ENCODE peak calls at places on chromosomes 4 and X, in six cellular contexts. One of them, this sample, is unnamed.

GRCh38 chr4:174262624-174263444 is 20.6 kb downstream of the FBXO8 start:
- DNase-seq in left lung: no peak
- DNase-seq in stomach: no peak
- DNase-seq in CD4-positive, CD25-positive, alpha-beta regulatory T cell: no peak
- DNase-seq in psoas muscle: no peak
- DNase-seq in Karpas-422: no peak
- DNase-seq in this sample: no peak

GRCh38 chr4:147287588-147287890 is 193.4 kb upstream of the EDNRA start:
- DNase-seq in CD4-positive, CD25-positive, alpha-beta regulatory T cell: no peak
- DNase-seq in psoas muscle: no peak
- DNase-seq in Karpas-422: no peak
- DNase-seq in left lung: no peak
- DNase-seq in stomach: no peak
- DNase-seq in this sample: no peak

GRCh38 chr4:37726666-37727065 is 40.5 kb upstream of the RELL1 start:
- DNase-seq in CD4-positive, CD25-positive, alpha-beta regulatory T cell: no peak
- DNase-seq in stomach: no peak
- DNase-seq in left lung: no peak
- DNase-seq in Karpas-422: no peak
- DNase-seq in psoas muscle: no peak
- DNase-seq in this sample: no peak

GRCh38 chrX:148309413-148309812 is 191.0 kb upstream of the AFF2 start:
- DNase-seq in CD4-positive, CD25-positive, alpha-beta regulatory T cell: no peak
- DNase-seq in left lung: no peak
- DNase-seq in stomach: no peak
- DNase-seq in Karpas-422: no peak
- DNase-seq in psoas muscle: no peak
- DNase-seq in this sample: no peak

GRCh38 chr4:110396963-110397362 is 79.0 kb upstream of the ENPEP start:
- DNase-seq in stomach: no peak
- DNase-seq in Karpas-422: no peak
- DNase-seq in left lung: no peak
- DNase-seq in psoas muscle: no peak
- DNase-seq in CD4-positive, CD25-positive, alpha-beta regulatory T cell: no peak
- DNase-seq in this sample: no peak

GRCh38 chrX:21658152-21658737 is at the start of gene KLHL34:
- DNase-seq in Karpas-422: no peak
- DNase-seq in CD4-positive, CD25-positive, alpha-beta regulatory T cell: no peak
- DNase-seq in left lung: no peak
- DNase-seq in psoas muscle: peak; percentile 88
- DNase-seq in stomach: no peak
- DNase-seq in this sample: no peak

GRCh38 chr4:107931775-107932321 is 499 bp downstream of the CYP2U1 start:
- DNase-seq in stomach: no peak
- DNase-seq in psoas muscle: no peak
- DNase-seq in left lung: peak; percentile 43
- DNase-seq in Karpas-422: peak; percentile 57
- DNase-seq in CD4-positive, CD25-positive, alpha-beta regulatory T cell: peak; percentile 24
- DNase-seq in this sample: peak; percentile 1

GRCh38 chrX:74179071-74179470 is 124.9 kb upstream of the ZCCHC13 start:
- DNase-seq in left lung: no peak
- DNase-seq in psoas muscle: no peak
- DNase-seq in stomach: no peak
- DNase-seq in Karpas-422: no peak
- DNase-seq in CD4-positive, CD25-positive, alpha-beta regulatory T cell: no peak
- DNase-seq in this sample: no peak

GRCh38 chr4:176187610-176188009 is 7.8 kb downstream of the SPATA4 start:
- DNase-seq in stomach: no peak
- DNase-seq in left lung: no peak
- DNase-seq in Karpas-422: no peak
- DNase-seq in psoas muscle: no peak
- DNase-seq in CD4-positive, CD25-positive, alpha-beta regulatory T cell: no peak
- DNase-seq in this sample: no peak

GRCh38 chr4:177339794-177340374 is 30.2 kb downstream of the NEIL3 start:
- DNase-seq in CD4-positive, CD25-positive, alpha-beta regulatory T cell: peak; percentile 64
- DNase-seq in stomach: no peak
- DNase-seq in Karpas-422: peak; percentile 62
- DNase-seq in left lung: no peak
- DNase-seq in psoas muscle: no peak
- DNase-seq in this sample: no peak

GRCh38 chrX:23062359-23062758 is 62.6 kb downstream of the DDX53 start:
- DNase-seq in psoas muscle: no peak
- DNase-seq in Karpas-422: peak; percentile 43
- DNase-seq in stomach: no peak
- DNase-seq in CD4-positive, CD25-positive, alpha-beta regulatory T cell: no peak
- DNase-seq in left lung: no peak
- DNase-seq in this sample: no peak

GRCh38 chrX:15816886-15817285 is 26.6 kb downstream of the ZRSR2 start:
- DNase-seq in stomach: no peak
- DNase-seq in left lung: no peak
- DNase-seq in psoas muscle: no peak
- DNase-seq in Karpas-422: no peak
- DNase-seq in CD4-positive, CD25-positive, alpha-beta regulatory T cell: peak; percentile 21
- DNase-seq in this sample: no peak

GRCh38 chr4:89489338-89489771 is 181.8 kb upstream of the GPRIN3 start:
- DNase-seq in psoas muscle: peak; percentile 34
- DNase-seq in left lung: no peak
- DNase-seq in Karpas-422: no peak
- DNase-seq in stomach: no peak
- DNase-seq in CD4-positive, CD25-positive, alpha-beta regulatory T cell: no peak
- DNase-seq in this sample: no peak

DNA sequence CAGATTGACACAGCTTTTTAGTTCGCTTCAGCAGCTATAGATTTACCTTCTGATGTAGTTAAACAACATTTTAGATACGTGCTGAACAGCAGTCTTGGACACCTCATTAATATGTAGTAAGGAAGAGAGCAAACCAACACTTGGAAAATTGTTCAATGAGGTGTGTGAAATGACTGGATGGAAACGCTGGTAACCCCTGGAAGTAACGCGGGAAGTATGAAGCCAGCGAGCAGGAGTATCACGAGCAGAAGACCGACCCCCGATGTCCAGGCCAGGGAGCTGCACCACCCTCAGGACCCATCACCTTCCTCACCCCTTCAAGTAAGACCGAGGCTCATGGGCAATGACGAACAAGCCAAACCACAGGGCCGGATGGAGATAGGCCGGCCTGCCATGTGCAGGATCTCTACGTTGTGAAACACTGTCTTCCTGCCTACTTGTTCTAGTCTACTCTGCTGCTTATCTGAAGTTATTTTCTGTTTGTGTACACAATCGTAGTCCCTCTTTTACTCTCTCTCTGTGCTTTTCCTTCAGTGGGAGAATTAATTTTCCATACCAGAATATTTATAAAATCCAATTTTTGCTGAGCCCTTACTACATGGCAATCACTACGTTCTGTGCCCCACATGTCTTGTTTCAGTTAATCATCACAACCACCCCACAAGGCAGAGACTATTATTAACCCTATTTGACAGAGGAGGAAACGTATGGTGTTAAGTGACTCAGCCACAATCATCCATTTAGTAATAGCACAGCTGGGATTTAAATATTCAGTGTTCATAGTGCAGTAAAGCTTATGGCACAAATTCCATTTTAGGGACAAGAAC is 221.7 kb downstream of the APBB2 start:
- DNase-seq in psoas muscle: no peak
- DNase-seq in left lung: no peak
- DNase-seq in stomach: no peak
- DNase-seq in CD4-positive, CD25-positive, alpha-beta regulatory T cell: no peak
- DNase-seq in Karpas-422: no peak
- DNase-seq in this sample: no peak
- H3K4me3 ChIP-seq in psoas muscle: no peak overlapping the region
- H3K4me3 ChIP-seq in left lung: no peak overlapping the region
- H3K4me3 ChIP-seq in stomach: no peak overlapping the region
- H3K4me3 ChIP-seq in CD4-positive, CD25-positive, alpha-beta regulatory T cell: no peak overlapping the region
- H3K4me3 ChIP-seq in Karpas-422: no peak overlapping the region
- H3K4me3 ChIP-seq in this sample: no peak overlapping the region

DNA sequence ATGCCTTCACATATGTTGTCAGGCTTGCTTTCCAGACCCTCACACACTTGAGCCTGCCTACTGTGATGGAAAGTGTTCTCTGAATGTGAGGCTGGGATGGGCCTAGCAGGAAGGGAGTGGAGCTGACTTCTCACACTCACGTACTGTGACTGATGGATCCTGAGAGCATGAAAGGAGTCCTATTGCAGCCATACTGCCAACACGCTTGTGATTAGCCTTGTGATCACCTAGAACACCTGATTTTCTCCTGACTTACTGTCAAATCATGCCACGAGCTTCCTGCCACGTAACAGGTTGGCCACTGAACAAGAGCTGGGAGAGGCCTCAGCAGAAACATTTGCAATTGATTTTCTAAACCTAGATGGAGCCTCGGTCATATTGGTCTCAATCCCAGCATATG is 49.9 kb downstream of the ACOX3 start:
- DNase-seq in left lung: no peak
- DNase-seq in CD4-positive, CD25-positive, alpha-beta regulatory T cell: no peak
- DNase-seq in stomach: no peak
- DNase-seq in Karpas-422: no peak
- DNase-seq in psoas muscle: no peak
- DNase-seq in this sample: no peak
- H3K4me1 ChIP-seq in left lung: peaks cover 17% of the 10 kb centered on the region
- H3K4me1 ChIP-seq in CD4-positive, CD25-positive, alpha-beta regulatory T cell: peaks cover 5% of the 10 kb centered on the region
- H3K4me1 ChIP-seq in stomach: peaks cover 38% of the 10 kb centered on the region
- H3K4me1 ChIP-seq in Karpas-422: peaks cover 13% of the 10 kb centered on the region
- H3K4me1 ChIP-seq in psoas muscle: peaks cover 39% of the 10 kb centered on the region
- H3K4me1 ChIP-seq in this sample: no peaks in the 10 kb centered on the region

GRCh38 chr4:61200195-61200990 is at the start of gene ADGRL3:
- DNase-seq in CD4-positive, CD25-positive, alpha-beta regulatory T cell: no peak
- DNase-seq in left lung: peak; percentile 32
- DNase-seq in psoas muscle: peak; percentile 41
- DNase-seq in Karpas-422: no peak
- DNase-seq in stomach: no peak
- DNase-seq in this sample: no peak

GRCh38 chr4:61202100-61202637 is 2.0 kb downstream of the ADGRL3 start:
- DNase-seq in CD4-positive, CD25-positive, alpha-beta regulatory T cell: no peak
- DNase-seq in psoas muscle: no peak
- DNase-seq in stomach: no peak
- DNase-seq in left lung: no peak
- DNase-seq in Karpas-422: no peak
- DNase-seq in this sample: no peak

GRCh38 chr4:61200991-61201526 is 933 bp downstream of the ADGRL3 start:
- DNase-seq in psoas muscle: peak; percentile 42
- DNase-seq in left lung: peak; percentile 31
- DNase-seq in Karpas-422: no peak
- DNase-seq in CD4-positive, CD25-positive, alpha-beta regulatory T cell: no peak
- DNase-seq in stomach: no peak
- DNase-seq in this sample: no peak

GRCh38 chr4:61202638-61203495 is 2.7 kb downstream of the ADGRL3 start:
- DNase-seq in Karpas-422: no peak
- DNase-seq in psoas muscle: no peak
- DNase-seq in left lung: no peak
- DNase-seq in stomach: no peak
- DNase-seq in CD4-positive, CD25-positive, alpha-beta regulatory T cell: no peak
- DNase-seq in this sample: no peak

GRCh38 chr4:61201562-61202099 is 1.5 kb downstream of the ADGRL3 start:
- DNase-seq in Karpas-422: no peak
- DNase-seq in psoas muscle: no peak
- DNase-seq in left lung: no peak
- DNase-seq in stomach: no peak
- DNase-seq in CD4-positive, CD25-positive, alpha-beta regulatory T cell: no peak
- DNase-seq in this sample: no peak
- H3K4me3 ChIP-seq in Karpas-422: no peak overlapping the region
- H3K4me3 ChIP-seq in psoas muscle: peak overlapping the region; percentile 60
- H3K4me3 ChIP-seq in left lung: peak overlapping the region; percentile 47
- H3K4me3 ChIP-seq in stomach: peak overlapping the region; percentile 80
- H3K4me3 ChIP-seq in CD4-positive, CD25-positive, alpha-beta regulatory T cell: no peak overlapping the region
- H3K4me3 ChIP-seq in this sample: peak overlapping the region; percentile 70

DNA sequence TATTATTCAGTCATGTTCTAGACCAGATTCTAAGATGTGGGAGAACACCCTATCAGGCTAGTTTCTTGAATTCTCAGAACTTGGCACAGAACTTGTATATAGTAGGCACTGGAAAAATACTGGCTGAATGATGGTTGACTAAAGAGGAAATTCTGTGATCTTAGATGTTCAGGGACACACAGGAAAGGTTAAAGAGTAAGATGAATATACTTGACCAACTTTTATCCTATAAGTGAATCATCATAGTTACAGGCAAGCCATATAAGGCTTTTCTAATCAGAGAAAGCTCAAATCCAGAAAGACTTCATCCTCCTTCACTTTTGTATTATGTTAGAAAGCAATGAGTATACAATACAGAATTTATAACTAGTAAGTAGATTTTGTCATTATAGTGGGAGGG is 53.8 kb downstream of the SEPTIN11 start:
- DNase-seq in stomach: no peak
- DNase-seq in Karpas-422: no peak
- DNase-seq in CD4-positive, CD25-positive, alpha-beta regulatory T cell: no peak
- DNase-seq in psoas muscle: no peak
- DNase-seq in left lung: no peak
- DNase-seq in this sample: no peak
- H3K4me1 ChIP-seq in stomach: peaks cover 34% of the 10 kb centered on the region
- H3K4me1 ChIP-seq in Karpas-422: no peaks in the 10 kb centered on the region
- H3K4me1 ChIP-seq in CD4-positive, CD25-positive, alpha-beta regulatory T cell: peaks cover 15% of the 10 kb centered on the region
- H3K4me1 ChIP-seq in psoas muscle: peaks cover 23% of the 10 kb centered on the region
- H3K4me1 ChIP-seq in left lung: peaks cover 30% of the 10 kb centered on the region
- H3K4me1 ChIP-seq in this sample: peaks cover 28% of the 10 kb centered on the region

GRCh38 chr4:3388461-3389185 is 53.1 kb upstream of the HGFAC start:
- DNase-seq in stomach: no peak
- DNase-seq in CD4-positive, CD25-positive, alpha-beta regulatory T cell: no peak
- DNase-seq in psoas muscle: no peak
- DNase-seq in Karpas-422: peak; percentile 44
- DNase-seq in left lung: no peak
- DNase-seq in this sample: no peak
- H3K4me3 ChIP-seq in stomach: peak overlapping the region; percentile 42
- H3K4me3 ChIP-seq in CD4-positive, CD25-positive, alpha-beta regulatory T cell: no peak overlapping the region
- H3K4me3 ChIP-seq in psoas muscle: peak overlapping the region; percentile 41
- H3K4me3 ChIP-seq in Karpas-422: peak overlapping the region; percentile 57
- H3K4me3 ChIP-seq in left lung: peak overlapping the region; percentile 19
- H3K4me3 ChIP-seq in this sample: peak overlapping the region; percentile 56

GRCh38 chr4:10109995-10110670 is 6.5 kb downstream of the WDR1 start:
- DNase-seq in CD4-positive, CD25-positive, alpha-beta regulatory T cell: no peak
- DNase-seq in left lung: no peak
- DNase-seq in stomach: no peak
- DNase-seq in psoas muscle: no peak
- DNase-seq in Karpas-422: no peak
- DNase-seq in this sample: no peak
- H3K4me1 ChIP-seq in CD4-positive, CD25-positive, alpha-beta regulatory T cell: peaks cover 100% of the 10 kb centered on the region
- H3K4me1 ChIP-seq in left lung: peaks cover 56% of the 10 kb centered on the region
- H3K4me1 ChIP-seq in stomach: peaks cover 100% of the 10 kb centered on the region
- H3K4me1 ChIP-seq in psoas muscle: peaks cover 96% of the 10 kb centered on the region
- H3K4me1 ChIP-seq in Karpas-422: peaks cover 2% of the 10 kb centered on the region
- H3K4me1 ChIP-seq in this sample: peaks cover 75% of the 10 kb centered on the region

This sample was measured in esophagus squamous epithelium.